ENCODE peak calls at places on chromosomes 1 and 21, in seven cellular contexts. One of them, this sample, is unnamed.

GRCh38 chr21:45841033-45841432 is 140.5 kb upstream of the COL6A1 start:
- DNase-seq in neural progenitor cell: no peak
- DNase-seq in A549: no peak
- DNase-seq in AG10803: no peak
- DNase-seq in heart right ventricle: no peak
- DNase-seq in GM23338: no peak
- DNase-seq in foreskin fibroblast: no peak
- DNase-seq in this sample: no peak

GRCh38 chr1:7666249-7666648 is 104.8 kb upstream of the VAMP3 start:
- DNase-seq in neural progenitor cell: no peak
- DNase-seq in A549: no peak
- DNase-seq in AG10803: no peak
- DNase-seq in heart right ventricle: no peak
- DNase-seq in GM23338: no peak
- DNase-seq in foreskin fibroblast: no peak
- DNase-seq in this sample: no peak

GRCh38 chr21:45534591-45535331 is 7.5 kb downstream of the SLC19A1 start:
- DNase-seq in neural progenitor cell: no peak
- DNase-seq in A549: no peak
- DNase-seq in AG10803: no peak
- DNase-seq in heart right ventricle: peak; percentile 77
- DNase-seq in GM23338: no peak
- DNase-seq in foreskin fibroblast: no peak
- DNase-seq in this sample: peak; percentile 23

GRCh38 chr1:33982419-33982818 is 118.5 kb downstream of the HMGB4 start:
- DNase-seq in neural progenitor cell: no peak
- DNase-seq in A549: no peak
- DNase-seq in AG10803: no peak
- DNase-seq in heart right ventricle: no peak
- DNase-seq in GM23338: no peak
- DNase-seq in foreskin fibroblast: no peak
- DNase-seq in this sample: peak; percentile 18

GRCh38 chr1:53309802-53310201 is 18.1 kb downstream of the LRP8 start:
- DNase-seq in neural progenitor cell: no peak
- DNase-seq in A549: no peak
- DNase-seq in AG10803: no peak
- DNase-seq in heart right ventricle: no peak
- DNase-seq in GM23338: no peak
- DNase-seq in foreskin fibroblast: no peak
- DNase-seq in this sample: no peak

GRCh38 chr1:228003461-228004330 is 3.1 kb upstream of the WNT3A start:
- DNase-seq in neural progenitor cell: no peak
- DNase-seq in A549: no peak
- DNase-seq in AG10803: no peak
- DNase-seq in heart right ventricle: no peak
- DNase-seq in GM23338: peak; percentile 4
- DNase-seq in foreskin fibroblast: no peak
- DNase-seq in this sample: no peak

GRCh38 chr1:221851341-221851740 is 109.5 kb upstream of the DUSP10 start:
- DNase-seq in neural progenitor cell: no peak
- DNase-seq in A549: no peak
- DNase-seq in AG10803: no peak
- DNase-seq in heart right ventricle: no peak
- DNase-seq in GM23338: no peak
- DNase-seq in foreskin fibroblast: peak; percentile 41
- DNase-seq in this sample: no peak

GRCh38 chr21:31710586-31710985 is 21.3 kb downstream of the SCAF4 start:
- DNase-seq in neural progenitor cell: no peak
- DNase-seq in A549: no peak
- DNase-seq in AG10803: peak; percentile 91
- DNase-seq in heart right ventricle: no peak
- DNase-seq in GM23338: no peak
- DNase-seq in foreskin fibroblast: peak; percentile 54
- DNase-seq in this sample: no peak

GRCh38 chr1:62333431-62333830 is 14.2 kb upstream of the KANK4 start:
- DNase-seq in neural progenitor cell: no peak
- DNase-seq in A549: no peak
- DNase-seq in AG10803: no peak
- DNase-seq in heart right ventricle: no peak
- DNase-seq in GM23338: no peak
- DNase-seq in foreskin fibroblast: no peak
- DNase-seq in this sample: no peak

GRCh38 chr1:117033149-117033548 is 27.0 kb upstream of the TTF2 start:
- DNase-seq in neural progenitor cell: no peak
- DNase-seq in A549: no peak
- DNase-seq in AG10803: no peak
- DNase-seq in heart right ventricle: no peak
- DNase-seq in GM23338: no peak
- DNase-seq in foreskin fibroblast: no peak
- DNase-seq in this sample: no peak

GRCh38 chr1:197180252-197180878 is 33.9 kb upstream of the ASPM start:
- DNase-seq in neural progenitor cell: peak; percentile 44
- DNase-seq in A549: peak; percentile 69
- DNase-seq in AG10803: peak; percentile 56
- DNase-seq in heart right ventricle: no peak
- DNase-seq in GM23338: peak; percentile 63
- DNase-seq in foreskin fibroblast: peak; percentile 67
- DNase-seq in this sample: no peak

GRCh38 chr1:151443846-151444790 is 15.2 kb downstream of the POGZ start:
- DNase-seq in neural progenitor cell: peak; percentile 69
- DNase-seq in A549: peak; percentile 82
- DNase-seq in AG10803: peak; percentile 80
- DNase-seq in heart right ventricle: peak; percentile 64
- DNase-seq in GM23338: peak; percentile 89
- DNase-seq in foreskin fibroblast: peak; percentile 92
- DNase-seq in this sample: peak; percentile 18

GRCh38 chr1:228150458-228151169 is 884 bp downstream of the GJC2 start:
- DNase-seq in neural progenitor cell: no peak
- DNase-seq in A549: no peak
- DNase-seq in AG10803: peak; percentile 86
- DNase-seq in heart right ventricle: peak; percentile 70
- DNase-seq in GM23338: no peak
- DNase-seq in foreskin fibroblast: peak; percentile 92
- DNase-seq in this sample: peak; percentile 13

GRCh38 chr1:231630558-231631205 is 4.1 kb downstream of the DISC1 start:
- DNase-seq in neural progenitor cell: no peak
- DNase-seq in A549: no peak
- DNase-seq in AG10803: peak; percentile 85
- DNase-seq in heart right ventricle: no peak
- DNase-seq in GM23338: no peak
- DNase-seq in foreskin fibroblast: peak; percentile 75
- DNase-seq in this sample: no peak

GRCh38 chr1:221991221-221991620 is 249.3 kb upstream of the DUSP10 start:
- DNase-seq in neural progenitor cell: no peak
- DNase-seq in A549: no peak
- DNase-seq in AG10803: peak; percentile 73
- DNase-seq in heart right ventricle: no peak
- DNase-seq in GM23338: no peak
- DNase-seq in foreskin fibroblast: peak; percentile 53
- DNase-seq in this sample: no peak

GRCh38 chr21:38796426-38796825 is 9.3 kb upstream of the ETS2 start:
- DNase-seq in neural progenitor cell: no peak
- DNase-seq in A549: no peak
- DNase-seq in AG10803: no peak
- DNase-seq in heart right ventricle: no peak
- DNase-seq in GM23338: no peak
- DNase-seq in foreskin fibroblast: peak; percentile 38
- DNase-seq in this sample: no peak

GRCh38 chr21:38797470-38797869 is 8.3 kb upstream of the ETS2 start:
- DNase-seq in neural progenitor cell: no peak
- DNase-seq in A549: peak; percentile 83
- DNase-seq in AG10803: no peak
- DNase-seq in heart right ventricle: no peak
- DNase-seq in GM23338: no peak
- DNase-seq in foreskin fibroblast: peak; percentile 54
- DNase-seq in this sample: no peak

GRCh38 chr21:38798081-38798480 is 7.6 kb upstream of the ETS2 start:
- DNase-seq in neural progenitor cell: no peak
- DNase-seq in A549: no peak
- DNase-seq in AG10803: no peak
- DNase-seq in heart right ventricle: no peak
- DNase-seq in GM23338: no peak
- DNase-seq in foreskin fibroblast: no peak
- DNase-seq in this sample: no peak

GRCh38 chr21:38800046-38800758 is 5.5 kb upstream of the ETS2 start:
- DNase-seq in neural progenitor cell: no peak
- DNase-seq in A549: no peak
- DNase-seq in AG10803: no peak
- DNase-seq in heart right ventricle: no peak
- DNase-seq in GM23338: no peak
- DNase-seq in foreskin fibroblast: no peak
- DNase-seq in this sample: no peak

GRCh38 chr21:38798481-38798882 is 7.2 kb upstream of the ETS2 start:
- DNase-seq in neural progenitor cell: no peak
- DNase-seq in A549: peak; percentile 92
- DNase-seq in AG10803: no peak
- DNase-seq in heart right ventricle: no peak
- DNase-seq in GM23338: no peak
- DNase-seq in foreskin fibroblast: no peak
- DNase-seq in this sample: no peak
- TF ChIP-seq CTCF in neural progenitor cell: no peak
- TF ChIP-seq CTCF in A549: no peak
- TF ChIP-seq CTCF in AG10803: no peak
- TF ChIP-seq CTCF in heart right ventricle: no peak
- TF ChIP-seq CTCF in GM23338: no peak
- TF ChIP-seq CTCF in foreskin fibroblast: no peak
- TF ChIP-seq CTCF in this sample: no peak

GRCh38 chr21:16678479-16678878 is 834.4 kb upstream of the CXADR start:
- DNase-seq in neural progenitor cell: no peak
- DNase-seq in A549: no peak
- DNase-seq in AG10803: peak; percentile 1
- DNase-seq in heart right ventricle: no peak
- DNase-seq in GM23338: no peak
- DNase-seq in foreskin fibroblast: no peak
- DNase-seq in this sample: no peak
- H3K4me3 ChIP-seq in neural progenitor cell: no peak overlapping the region
- H3K4me3 ChIP-seq in A549: no peak overlapping the region
- H3K4me3 ChIP-seq in AG10803: no peak overlapping the region
- H3K4me3 ChIP-seq in heart right ventricle: no peak overlapping the region
- H3K4me3 ChIP-seq in GM23338: no peak overlapping the region
- H3K4me3 ChIP-seq in foreskin fibroblast: no peak overlapping the region
- H3K4me3 ChIP-seq in this sample: no peak overlapping the region

GRCh38 chr1:158998781-158999161 is 10.9 kb upstream of the IFI16 start:
- DNase-seq in neural progenitor cell: peak; percentile 67
- DNase-seq in A549: peak; percentile 58
- DNase-seq in AG10803: peak; percentile 65
- DNase-seq in heart right ventricle: peak; percentile 45
- DNase-seq in GM23338: peak; percentile 77
- DNase-seq in foreskin fibroblast: peak; percentile 73
- DNase-seq in this sample: no peak

GRCh38 chr1:158999301-159000069 is 10.2 kb upstream of the IFI16 start:
- DNase-seq in neural progenitor cell: peak; percentile 90
- DNase-seq in A549: peak; percentile 3
- DNase-seq in AG10803: peak; percentile 97
- DNase-seq in heart right ventricle: peak; percentile 91
- DNase-seq in GM23338: peak; percentile 97
- DNase-seq in foreskin fibroblast: peak; percentile 97
- DNase-seq in this sample: peak; percentile 73

GRCh38 chr1:159000070-159000409 is 9.7 kb upstream of the IFI16 start:
- DNase-seq in neural progenitor cell: no peak
- DNase-seq in A549: no peak
- DNase-seq in AG10803: no peak
- DNase-seq in heart right ventricle: no peak
- DNase-seq in GM23338: no peak
- DNase-seq in foreskin fibroblast: no peak
- DNase-seq in this sample: no peak

GRCh38 chr1:158998037-158998780 is 11.5 kb upstream of the IFI16 start:
- DNase-seq in neural progenitor cell: no peak
- DNase-seq in A549: no peak
- DNase-seq in AG10803: no peak
- DNase-seq in heart right ventricle: no peak
- DNase-seq in GM23338: no peak
- DNase-seq in foreskin fibroblast: no peak
- DNase-seq in this sample: no peak

GRCh38 chr1:159000627-159001026 is 9.1 kb upstream of the IFI16 start:
- DNase-seq in neural progenitor cell: peak; percentile 48
- DNase-seq in A549: peak; percentile 39
- DNase-seq in AG10803: peak; percentile 92
- DNase-seq in heart right ventricle: peak; percentile 90
- DNase-seq in GM23338: peak; percentile 54
- DNase-seq in foreskin fibroblast: peak; percentile 98
- DNase-seq in this sample: peak; percentile 67
- TF ChIP-seq CTCF in neural progenitor cell: no peak
- TF ChIP-seq CTCF in A549: no peak
- TF ChIP-seq CTCF in AG10803: no peak
- TF ChIP-seq CTCF in heart right ventricle: no peak
- TF ChIP-seq CTCF in GM23338: no peak
- TF ChIP-seq CTCF in foreskin fibroblast: no peak
- TF ChIP-seq CTCF in this sample: no peak

GRCh38 chr21:43361127-43361492 is 65.8 kb downstream of the SIK1 start:
- DNase-seq in neural progenitor cell: no peak
- DNase-seq in A549: no peak
- DNase-seq in AG10803: peak; percentile 64
- DNase-seq in heart right ventricle: peak; percentile 67
- DNase-seq in GM23338: no peak
- DNase-seq in foreskin fibroblast: peak; percentile 66
- DNase-seq in this sample: peak; percentile 85

GRCh38 chr21:43362306-43362927 is 64.5 kb downstream of the SIK1 start:
- DNase-seq in neural progenitor cell: peak; percentile 48
- DNase-seq in A549: no peak
- DNase-seq in AG10803: peak; percentile 80
- DNase-seq in heart right ventricle: peak; percentile 91
- DNase-seq in GM23338: peak; percentile 59
- DNase-seq in foreskin fibroblast: peak; percentile 85
- DNase-seq in this sample: peak; percentile 53

GRCh38 chr21:43360441-43361126 is 66.3 kb downstream of the SIK1 start:
- DNase-seq in neural progenitor cell: no peak
- DNase-seq in A549: no peak
- DNase-seq in AG10803: no peak
- DNase-seq in heart right ventricle: no peak
- DNase-seq in GM23338: no peak
- DNase-seq in foreskin fibroblast: no peak
- DNase-seq in this sample: no peak

GRCh38 chr21:43362928-43363314 is 64.0 kb downstream of the SIK1 start:
- DNase-seq in neural progenitor cell: no peak
- DNase-seq in A549: no peak
- DNase-seq in AG10803: no peak
- DNase-seq in heart right ventricle: no peak
- DNase-seq in GM23338: no peak
- DNase-seq in foreskin fibroblast: no peak
- DNase-seq in this sample: no peak

DNA sequence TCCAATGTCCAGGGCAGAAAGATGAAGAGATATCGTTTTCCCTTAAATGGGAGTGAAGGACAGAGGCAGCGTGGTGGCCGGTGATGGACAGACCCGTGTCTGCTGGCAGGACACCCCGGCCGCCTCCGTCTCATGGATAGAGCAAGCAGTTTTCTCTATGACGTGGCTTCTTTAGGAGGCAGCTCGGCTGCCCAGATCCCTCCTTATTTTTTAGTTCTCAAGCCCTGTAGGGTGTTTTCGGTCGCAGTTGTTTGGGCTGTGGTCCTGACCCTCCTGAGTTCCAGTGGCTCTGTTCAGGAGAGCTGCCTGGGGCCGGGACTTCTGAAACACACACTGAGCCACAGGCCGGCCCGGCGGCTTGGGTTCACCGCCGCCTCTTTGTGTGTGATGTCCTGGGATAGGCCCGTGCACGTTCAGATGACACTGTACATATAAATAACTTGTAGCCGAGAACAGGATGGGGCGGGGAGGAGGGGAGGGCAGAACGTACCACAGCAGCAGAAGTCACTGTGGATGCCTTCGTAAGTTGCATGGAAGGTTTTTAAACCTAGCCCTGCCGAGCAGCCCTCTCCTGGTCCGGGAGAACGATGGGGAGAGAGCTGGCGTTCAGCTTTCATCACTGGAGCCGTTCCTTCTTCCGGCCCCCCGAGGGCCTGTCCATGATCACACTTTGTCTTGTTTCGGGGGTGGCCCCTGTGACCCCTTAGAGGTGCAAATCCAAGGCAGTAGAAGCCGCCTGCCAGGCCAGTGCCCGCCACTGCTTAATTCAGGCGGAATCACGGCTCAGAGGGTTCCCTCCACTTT is 65.2 kb downstream of the SIK1 start:
- DNase-seq in neural progenitor cell: no peak
- DNase-seq in A549: no peak
- DNase-seq in AG10803: peak; percentile 82
- DNase-seq in heart right ventricle: peak; percentile 79
- DNase-seq in GM23338: peak; percentile 25
- DNase-seq in foreskin fibroblast: peak; percentile 78
- DNase-seq in this sample: peak; percentile 70
- H3K4me3 ChIP-seq in neural progenitor cell: no peak overlapping the region
- H3K4me3 ChIP-seq in A549: no peak overlapping the region
- H3K4me3 ChIP-seq in AG10803: peak overlapping the region; percentile 41
- H3K4me3 ChIP-seq in heart right ventricle: peak overlapping the region; percentile 20
- H3K4me3 ChIP-seq in GM23338: no peak overlapping the region
- H3K4me3 ChIP-seq in foreskin fibroblast: peak overlapping the region; percentile 13
- H3K4me3 ChIP-seq in this sample: peak overlapping the region; percentile 26

This sample was measured in gastrocnemius medialis.